ENCODE peak calls at places on chromosomes 3 and 15, in seven cellular contexts. One of them, this sample, is unnamed.

GRCh38 chr3:20769430-20769829 is 583.4 kb upstream of the SGO1 start:
- DNase-seq in GM12878: no peak
- DNase-seq in HepG2: no peak
- DNase-seq in HCT116: no peak
- DNase-seq in K562: no peak
- DNase-seq in T47D: no peak
- DNase-seq in SK-N-SH: no peak
- DNase-seq in this sample: no peak

GRCh38 chr3:25455316-25456232 is 27.5 kb downstream of the RARB start:
- DNase-seq in HepG2: no peak
- DNase-seq in SK-N-SH: peak; percentile 46
- DNase-seq in HCT116: no peak
- DNase-seq in GM12878: no peak
- DNase-seq in T47D: peak; percentile 60
- DNase-seq in K562: no peak
- DNase-seq in this sample: no peak

GRCh38 chr3:142993958-142994442 is 7.4 kb upstream of the U2SURP start:
- DNase-seq in K562: peak; percentile 65
- DNase-seq in HepG2: peak; percentile 66
- DNase-seq in SK-N-SH: peak; percentile 69
- DNase-seq in HCT116: peak; percentile 59
- DNase-seq in T47D: peak; percentile 77
- DNase-seq in GM12878: no peak
- DNase-seq in this sample: peak; percentile 67

GRCh38 chr15:89627256-89627970 is 27.9 kb downstream of the KIF7 start:
- DNase-seq in GM12878: no peak
- DNase-seq in HCT116: no peak
- DNase-seq in T47D: no peak
- DNase-seq in K562: no peak
- DNase-seq in HepG2: no peak
- DNase-seq in SK-N-SH: peak; percentile 23
- DNase-seq in this sample: no peak

GRCh38 chr15:40493089-40493840 is 22.5 kb downstream of the CHST14 start:
- DNase-seq in GM12878: no peak
- DNase-seq in SK-N-SH: no peak
- DNase-seq in HCT116: no peak
- DNase-seq in K562: no peak
- DNase-seq in T47D: no peak
- DNase-seq in HepG2: no peak
- DNase-seq in this sample: no peak

GRCh38 chr3:45647148-45647619 is 42.0 kb upstream of the SACM1L start:
- DNase-seq in T47D: peak; percentile 58
- DNase-seq in GM12878: no peak
- DNase-seq in SK-N-SH: no peak
- DNase-seq in HepG2: peak; percentile 86
- DNase-seq in K562: no peak
- DNase-seq in HCT116: no peak
- DNase-seq in this sample: no peak

GRCh38 chr3:141294300-141294699 is 62.7 kb downstream of the PXYLP1 start:
- DNase-seq in SK-N-SH: no peak
- DNase-seq in HCT116: no peak
- DNase-seq in GM12878: no peak
- DNase-seq in HepG2: no peak
- DNase-seq in K562: no peak
- DNase-seq in T47D: no peak
- DNase-seq in this sample: no peak

GRCh38 chr3:38016847-38017444 is 12.5 kb downstream of the PLCD1 start:
- DNase-seq in T47D: no peak
- DNase-seq in HCT116: no peak
- DNase-seq in HepG2: no peak
- DNase-seq in K562: peak; percentile 30
- DNase-seq in GM12878: no peak
- DNase-seq in SK-N-SH: no peak
- DNase-seq in this sample: no peak

GRCh38 chr3:21356402-21356801 is 394.6 kb downstream of the ZNF385D start:
- DNase-seq in SK-N-SH: no peak
- DNase-seq in T47D: no peak
- DNase-seq in K562: no peak
- DNase-seq in HCT116: no peak
- DNase-seq in HepG2: no peak
- DNase-seq in GM12878: no peak
- DNase-seq in this sample: no peak

GRCh38 chr3:46660003-46660402 is 33.5 kb downstream of the ALS2CL start:
- DNase-seq in HepG2: no peak
- DNase-seq in HCT116: no peak
- DNase-seq in K562: no peak
- DNase-seq in GM12878: no peak
- DNase-seq in SK-N-SH: no peak
- DNase-seq in T47D: no peak
- DNase-seq in this sample: no peak

GRCh38 chr3:187693431-187693830 is 8.9 kb downstream of the RTP2 start:
- DNase-seq in K562: no peak
- DNase-seq in HCT116: no peak
- DNase-seq in GM12878: no peak
- DNase-seq in HepG2: no peak
- DNase-seq in SK-N-SH: no peak
- DNase-seq in T47D: no peak
- DNase-seq in this sample: no peak

GRCh38 chr15:47410243-47410642 is 307.1 kb upstream of the SEMA6D start:
- DNase-seq in K562: no peak
- DNase-seq in T47D: no peak
- DNase-seq in HepG2: no peak
- DNase-seq in GM12878: no peak
- DNase-seq in SK-N-SH: no peak
- DNase-seq in HCT116: no peak
- DNase-seq in this sample: no peak

GRCh38 chr3:53493997-53494791 is at the start of gene CACNA1D:
- DNase-seq in HepG2: no peak
- DNase-seq in K562: no peak
- DNase-seq in HCT116: peak; percentile 23
- DNase-seq in T47D: peak; percentile 77
- DNase-seq in GM12878: no peak
- DNase-seq in SK-N-SH: peak; percentile 89
- DNase-seq in this sample: peak; percentile 50

GRCh38 chr15:65638107-65638506 is 16.4 kb downstream of the SLC24A1 start:
- DNase-seq in T47D: no peak
- DNase-seq in GM12878: no peak
- DNase-seq in HepG2: no peak
- DNase-seq in K562: no peak
- DNase-seq in HCT116: no peak
- DNase-seq in SK-N-SH: no peak
- DNase-seq in this sample: no peak

GRCh38 chr15:66252411-66253295 is 897 bp downstream of the MEGF11 start:
- DNase-seq in HepG2: peak; percentile 7
- DNase-seq in T47D: peak; percentile 54
- DNase-seq in SK-N-SH: peak; percentile 94
- DNase-seq in K562: peak; percentile 76
- DNase-seq in GM12878: no peak
- DNase-seq in HCT116: peak; percentile 27
- DNase-seq in this sample: peak; percentile 84

GRCh38 chr3:24628523-24629258 is 134.0 kb upstream of the THRB start:
- DNase-seq in HCT116: no peak
- DNase-seq in GM12878: no peak
- DNase-seq in HepG2: no peak
- DNase-seq in T47D: no peak
- DNase-seq in SK-N-SH: no peak
- DNase-seq in K562: no peak
- DNase-seq in this sample: no peak

GRCh38 chr15:83970290-83970890 is 265.2 kb upstream of the GOLGA6L4 start:
- DNase-seq in K562: no peak
- DNase-seq in GM12878: no peak
- DNase-seq in HCT116: no peak
- DNase-seq in T47D: no peak
- DNase-seq in HepG2: no peak
- DNase-seq in SK-N-SH: no peak
- DNase-seq in this sample: no peak

GRCh38 chr15:64161688-64162477 is 939 bp downstream of the PPIB start:
- DNase-seq in HCT116: no peak
- DNase-seq in K562: no peak
- DNase-seq in T47D: no peak
- DNase-seq in GM12878: no peak
- DNase-seq in HepG2: no peak
- DNase-seq in SK-N-SH: no peak
- DNase-seq in this sample: no peak

GRCh38 chr15:64156652-64157331 is 5.3 kb downstream of the SNX22 start:
- DNase-seq in K562: no peak
- DNase-seq in HCT116: no peak
- DNase-seq in HepG2: no peak
- DNase-seq in SK-N-SH: no peak
- DNase-seq in T47D: no peak
- DNase-seq in GM12878: no peak
- DNase-seq in this sample: no peak

GRCh38 chr15:64157599-64158125 is 5.2 kb downstream of the PPIB start:
- DNase-seq in T47D: no peak
- DNase-seq in HepG2: no peak
- DNase-seq in HCT116: no peak
- DNase-seq in SK-N-SH: no peak
- DNase-seq in K562: no peak
- DNase-seq in GM12878: no peak
- DNase-seq in this sample: no peak

GRCh38 chr15:64155802-64156651 is 4.5 kb downstream of the SNX22 start:
- DNase-seq in SK-N-SH: no peak
- DNase-seq in HCT116: no peak
- DNase-seq in K562: no peak
- DNase-seq in HepG2: no peak
- DNase-seq in T47D: no peak
- DNase-seq in GM12878: no peak
- DNase-seq in this sample: no peak

GRCh38 chr15:64158363-64159134 is 4.3 kb downstream of the PPIB start:
- DNase-seq in K562: no peak
- DNase-seq in HepG2: no peak
- DNase-seq in GM12878: no peak
- DNase-seq in T47D: no peak
- DNase-seq in HCT116: no peak
- DNase-seq in SK-N-SH: no peak
- DNase-seq in this sample: no peak
- TF ChIP-seq JUND in K562: no peak
- TF ChIP-seq JUND in HepG2: no peak
- TF ChIP-seq JUND in GM12878: no peak
- TF ChIP-seq JUND in T47D: no peak
- TF ChIP-seq JUND in HCT116: no peak
- TF ChIP-seq JUND in SK-N-SH: no peak
- TF ChIP-seq JUND in this sample: no peak

GRCh38 chr3:4568831-4569230 is 75.7 kb downstream of the ITPR1 start:
- DNase-seq in T47D: no peak
- DNase-seq in K562: no peak
- DNase-seq in HCT116: no peak
- DNase-seq in HepG2: no peak
- DNase-seq in SK-N-SH: no peak
- DNase-seq in GM12878: no peak
- DNase-seq in this sample: no peak

GRCh38 chr3:4571690-4572334 is 78.7 kb downstream of the ITPR1 start:
- DNase-seq in SK-N-SH: no peak
- DNase-seq in GM12878: no peak
- DNase-seq in K562: peak; percentile 57
- DNase-seq in HepG2: peak; percentile 69
- DNase-seq in HCT116: no peak
- DNase-seq in T47D: no peak
- DNase-seq in this sample: no peak

GRCh38 chr3:4574426-4574965 is 81.3 kb downstream of the ITPR1 start:
- DNase-seq in HepG2: no peak
- DNase-seq in GM12878: no peak
- DNase-seq in K562: no peak
- DNase-seq in T47D: no peak
- DNase-seq in SK-N-SH: no peak
- DNase-seq in HCT116: no peak
- DNase-seq in this sample: no peak

GRCh38 chr3:4573153-4573552 is 80.0 kb downstream of the ITPR1 start:
- DNase-seq in HepG2: no peak
- DNase-seq in SK-N-SH: no peak
- DNase-seq in T47D: no peak
- DNase-seq in K562: no peak
- DNase-seq in HCT116: no peak
- DNase-seq in GM12878: no peak
- DNase-seq in this sample: no peak

DNA sequence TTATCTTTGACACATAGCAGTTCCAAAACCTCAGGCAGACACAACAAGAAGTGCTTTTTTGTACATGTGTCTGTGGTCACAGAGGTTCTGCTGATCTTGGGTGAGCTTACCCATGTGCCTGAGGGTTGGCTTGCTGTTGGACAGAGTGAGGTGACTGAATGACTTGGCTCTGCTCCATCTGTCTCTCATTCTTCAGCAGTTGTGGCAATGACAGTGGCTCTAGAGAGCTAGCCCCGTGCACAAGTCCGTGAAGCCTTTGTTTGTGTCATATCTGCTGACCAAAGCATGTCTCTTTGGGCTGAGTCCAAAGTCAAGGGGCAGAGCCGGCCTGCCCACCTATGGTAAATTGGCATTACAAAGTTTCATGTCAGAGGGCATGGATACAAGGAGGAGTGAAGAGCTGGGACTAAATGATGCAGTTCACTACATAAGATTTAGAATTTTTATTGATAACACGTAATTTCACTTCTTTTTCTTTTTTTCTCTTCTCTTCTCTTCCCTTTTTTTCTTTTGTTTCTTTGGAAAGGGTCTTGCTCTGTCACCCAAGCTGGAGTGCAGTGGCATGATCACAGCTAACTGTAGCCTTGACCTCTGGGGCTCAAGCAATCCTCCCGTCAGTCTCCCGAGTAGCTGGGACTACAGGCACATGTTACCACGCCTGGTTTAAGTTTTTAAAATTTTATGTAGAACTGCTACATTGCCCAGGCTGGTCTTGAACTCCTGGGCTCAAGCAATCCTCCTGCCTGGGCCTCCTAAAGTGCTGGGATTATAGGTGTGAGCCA is 77.9 kb downstream of the ITPR1 start:
- DNase-seq in GM12878: no peak
- DNase-seq in K562: no peak
- DNase-seq in HepG2: peak; percentile 85
- DNase-seq in T47D: no peak
- DNase-seq in HCT116: no peak
- DNase-seq in SK-N-SH: no peak
- DNase-seq in this sample: no peak
- TF ChIP-seq JUND in GM12878: no peak
- TF ChIP-seq JUND in K562: peak; percentile 26
- TF ChIP-seq JUND in HepG2: no peak
- TF ChIP-seq JUND in T47D: no peak
- TF ChIP-seq JUND in HCT116: no peak
- TF ChIP-seq JUND in SK-N-SH: no peak
- TF ChIP-seq JUND in this sample: no peak

GRCh38 chr3:50423543-50423942 is 64.2 kb upstream of the TMEM115 start:
- DNase-seq in HCT116: no peak
- DNase-seq in K562: no peak
- DNase-seq in SK-N-SH: no peak
- DNase-seq in GM12878: no peak
- DNase-seq in T47D: peak; percentile 20
- DNase-seq in HepG2: peak; percentile 50
- DNase-seq in this sample: no peak
- TF ChIP-seq JUND in HCT116: no peak
- TF ChIP-seq JUND in K562: no peak
- TF ChIP-seq JUND in SK-N-SH: no peak
- TF ChIP-seq JUND in GM12878: no peak
- TF ChIP-seq JUND in T47D: no peak
- TF ChIP-seq JUND in HepG2: no peak
- TF ChIP-seq JUND in this sample: no peak

DNA sequence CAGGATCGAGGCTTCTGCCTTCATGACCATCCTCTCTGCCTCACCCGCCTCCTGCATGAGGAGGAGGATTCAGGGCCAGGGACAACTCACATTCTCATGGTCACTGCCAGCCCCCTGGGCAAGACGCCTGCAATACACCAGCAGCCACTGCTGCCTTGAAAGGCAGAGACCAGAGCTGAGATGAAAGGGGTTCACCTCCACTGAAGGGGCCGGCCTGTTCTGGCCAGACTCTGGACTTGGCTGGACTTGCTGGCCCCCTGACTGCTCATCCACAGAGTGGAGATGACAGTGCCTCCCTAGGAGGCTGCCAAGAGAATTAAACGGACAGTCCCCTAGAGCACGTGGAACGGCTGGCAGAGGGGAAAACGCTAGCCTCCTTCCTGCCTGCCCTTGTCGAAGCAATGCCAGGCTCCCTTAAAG is 35.2 kb downstream of the MGLL start:
- DNase-seq in K562: no peak
- DNase-seq in SK-N-SH: peak; percentile 46
- DNase-seq in T47D: no peak
- DNase-seq in HCT116: no peak
- DNase-seq in HepG2: no peak
- DNase-seq in GM12878: no peak
- DNase-seq in this sample: no peak
- TF ChIP-seq JUND in K562: no peak
- TF ChIP-seq JUND in SK-N-SH: no peak
- TF ChIP-seq JUND in T47D: no peak
- TF ChIP-seq JUND in HCT116: no peak
- TF ChIP-seq JUND in HepG2: no peak
- TF ChIP-seq JUND in GM12878: no peak
- TF ChIP-seq JUND in this sample: no peak

This sample was measured in H1.